ENCODE peak calls at places on chromosome 1, in nine cellular contexts. S is heart right ventricle; N is MM.1S; T is breast epithelium; X is cardiac fibroblast; H is left ventricle myocardium inferior; B is HCT116; Y is epithelial cell of esophagus; D is CD8-positive, alpha-beta T cell. W is an unnamed sample.
A peak's percentile ranks its signal among the peaks of the same experiment; 100 is the strongest.

GRCh38 chr1:4710592-4711190 is 56.3 kb downstream of the AJAP1 start:
- DNase-seq in H (no peak), S (no peak), T (no peak), Y (no peak), N (no peak), X (no peak), D (no peak), B (no peak), W (no peak)

GRCh38 chr1:166937962-166938361 is 37.4 kb downstream of the ILDR2 start:
- DNase-seq in H (no peak), Y (no peak), X (no peak), S (no peak), T (no peak), N (no peak), B (no peak), D (no peak), W (no peak)

GRCh38 chr1:99751877-99752504 is 14.4 kb downstream of the FRRS1 start:
- DNase-seq in S (no peak), D (no peak), B (no peak), X (no peak), T (no peak), N (no peak), Y (no peak), H (no peak), W (no peak)

GRCh38 chr1:52602328-52603300 is at the start of gene GPX7:
- DNase-seq in T (no peak), Y (peak; percentile 27), S (peak; percentile 49), D (peak; percentile 50), N (peak; percentile 33), X (peak; percentile 66), H (peak; percentile 50), B (no peak), W (peak; percentile 14)

GRCh38 chr1:156895927-156896326 is 2.4 kb downstream of the PEAR1 start:
- DNase-seq in S (no peak), X (no peak), B (no peak), H (no peak), Y (no peak), D (no peak), T (no peak), N (no peak), W (no peak)

GRCh38 chr1:232334811-232335210 is 295.1 kb downstream of the SIPA1L2 start:
- DNase-seq in N (no peak), B (no peak), Y (peak; percentile 98), S (no peak), X (no peak), T (peak; percentile 60), H (no peak), D (no peak), W (no peak)

GRCh38 chr1:226526801-226527595 is 21.6 kb upstream of the STUM start:
- DNase-seq in Y (peak; percentile 29), S (peak; percentile 58), B (peak; percentile 35), D (no peak), T (no peak), H (peak; percentile 59), N (peak; percentile 78), X (peak; percentile 36), W (no peak)

GRCh38 chr1:6794164-6794563 is 8.9 kb downstream of the CAMTA1 start:
- DNase-seq in T (no peak), Y (peak; percentile 52), N (peak; percentile 45), S (no peak), D (no peak), X (peak; percentile 60), H (no peak), B (peak; percentile 26), W (peak; percentile 21)

GRCh38 chr1:227961651-227962050 is 13.9 kb upstream of the WNT9A start:
- DNase-seq in T (no peak), D (no peak), S (no peak), X (no peak), Y (no peak), B (no peak), N (no peak), H (no peak), W (no peak)

GRCh38 chr1:182890927-182891610 is 51.9 kb downstream of the DHX9 start:
- DNase-seq in S (no peak), N (no peak), B (no peak), T (no peak), Y (no peak), H (no peak), X (no peak), D (no peak), W (no peak)

GRCh38 chr1:9596419-9597123 is 7.9 kb downstream of the TMEM201 start:
- DNase-seq in T (no peak), Y (no peak), X (peak; percentile 40), B (no peak), H (no peak), N (no peak), D (no peak), S (no peak), W (no peak)

GRCh38 chr1:153791856-153792253 is 16.6 kb downstream of the SLC27A3 start:
- DNase-seq in D (no peak), X (peak; percentile 41), T (no peak), S (no peak), H (no peak), Y (peak; percentile 55), N (no peak), B (no peak), W (peak; percentile 36)

DNA sequence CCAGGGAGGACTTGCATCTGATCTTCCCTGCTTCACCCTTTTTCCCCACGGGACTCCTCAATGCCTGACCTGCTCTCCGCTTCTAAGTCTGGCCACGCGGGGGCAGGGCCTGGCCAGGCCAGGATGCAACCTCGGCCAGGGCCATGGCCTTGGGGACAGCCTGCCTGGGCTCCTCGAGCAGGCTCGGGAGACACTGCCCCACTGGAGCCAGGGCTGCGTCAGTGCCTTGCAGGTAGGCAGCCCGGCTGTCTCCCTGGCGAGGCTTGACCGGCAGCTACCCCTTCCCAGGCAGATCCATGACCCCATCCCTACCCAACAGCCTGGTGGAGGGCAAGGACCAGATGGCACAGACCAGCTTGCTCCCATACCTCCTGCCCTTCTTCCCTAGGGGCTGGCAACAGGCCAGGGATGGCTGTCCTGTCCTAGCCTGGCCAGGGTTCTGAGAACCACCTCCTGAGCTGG is 2.7 kb upstream of the PRDM16 start:
- DNase-seq in S (peak; percentile 71), B (no peak), Y (no peak), T (no peak), N (no peak), X (peak; percentile 36), H (peak; percentile 67), D (no peak), W (no peak)
- TF ChIP-seq CTCF in S (peak; percentile 59), B (no peak), Y (no peak), T (no peak), N (no peak), X (peak; percentile 29), H (peak; percentile 71), D (no peak), W (no peak)

GRCh38 chr1:163162281-163162937 is 40.3 kb downstream of the RGS5 start:
- DNase-seq in B (no peak), N (no peak), D (no peak), S (no peak), H (no peak), T (no peak), Y (no peak), X (peak; percentile 48), W (no peak)
- TF ChIP-seq CTCF in B (no peak), N (no peak), D (no peak), S (no peak), H (no peak), T (no peak), Y (no peak), X (no peak), W (no peak)

DNA sequence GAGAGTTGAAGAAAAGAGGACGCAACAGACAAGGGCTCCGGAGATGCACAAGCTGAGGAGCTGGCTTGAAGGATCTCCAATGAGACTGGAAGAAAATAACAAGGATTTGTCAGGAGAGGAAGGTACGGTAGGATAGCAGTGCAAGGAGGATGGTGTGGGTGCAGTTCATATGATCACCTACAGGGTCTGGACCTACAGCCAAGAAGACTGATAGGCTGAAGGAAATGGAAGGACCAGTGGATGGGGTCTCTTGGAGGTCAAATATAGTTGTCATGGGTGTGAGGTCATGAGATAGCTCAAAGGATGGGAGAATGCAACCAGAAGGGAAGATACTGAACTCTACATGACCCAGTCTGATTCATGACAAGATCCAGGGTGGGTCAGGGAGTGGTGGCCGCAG is 15.2 kb upstream of the KANK4 start:
- DNase-seq in X (no peak), H (no peak), S (no peak), Y (no peak), D (no peak), B (no peak), N (no peak), T (no peak), W (no peak)
- TF ChIP-seq CTCF in X (peak; percentile 10), H (no peak), S (no peak), Y (peak; percentile 29), D (no peak), B (peak; percentile 34), N (no peak), T (no peak), W (no peak)

GRCh38 chr1:14608308-14608707 is 9.8 kb downstream of the KAZN start:
- DNase-seq in H (no peak), T (no peak), Y (no peak), X (no peak), S (no peak), N (no peak), B (no peak), D (no peak), W (no peak)
- TF ChIP-seq CTCF in H (no peak), T (no peak), Y (no peak), X (no peak), S (no peak), N (peak; percentile 4), B (peak; percentile 51), D (no peak), W (no peak)

GRCh38 chr1:29238601-29238964 is 2.3 kb downstream of the PTPRU start:
- DNase-seq in T (no peak), B (no peak), N (no peak), H (no peak), Y (peak; percentile 34), D (no peak), X (no peak), S (no peak), W (no peak)
- TF ChIP-seq CTCF in T (no peak), B (no peak), N (no peak), H (no peak), Y (peak; percentile 29), D (no peak), X (peak; percentile 2), S (no peak), W (no peak)

DNA sequence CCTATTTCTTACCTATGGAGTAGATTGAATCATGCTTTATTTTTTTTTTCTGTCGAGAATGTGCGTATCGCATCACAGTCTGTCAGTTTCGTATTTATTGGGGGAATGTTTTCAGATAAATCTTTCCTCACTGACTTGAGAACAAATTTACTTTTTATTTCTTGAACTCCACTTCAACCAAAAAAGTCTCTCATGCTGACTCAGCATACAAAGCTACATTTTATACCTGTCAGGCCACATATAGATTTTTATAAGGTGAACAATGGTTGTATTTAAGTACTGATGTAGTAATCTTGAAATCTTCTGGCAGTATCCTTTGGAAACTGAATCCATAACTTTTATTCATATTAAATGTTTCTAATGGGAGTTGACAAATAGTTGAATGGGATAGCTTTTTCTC is 367.4 kb downstream of the HLX start:
- DNase-seq in N (no peak), Y (no peak), D (no peak), S (no peak), T (no peak), B (no peak), H (no peak), X (no peak), W (no peak)
- TF ChIP-seq CTCF in N (no peak), Y (no peak), D (no peak), S (no peak), T (no peak), B (no peak), H (no peak), X (no peak), W (no peak)

W was measured in Calu3.